ENCODE peak calls at places on chromosomes 1 and 21, in ten cellular contexts. Y is transverse colon; R is GM23248; Q is HCT116; U is CD8-positive, alpha-beta memory T cell; I is mammary epithelial cell; G is A549; M is left lung; S is sigmoid colon; J is upper lobe of right lung. W is an unnamed sample.

GRCh38 chr1:151128800-151129199 is 17.6 kb downstream of the SEMA6C start:
- DNase-seq in Y (no peak), R (no peak), Q (no peak), U (no peak), I (no peak), G (no peak), M (no peak), S (no peak), J (no peak), W (no peak)

GRCh38 chr1:202349263-202349928 is 897 bp downstream of the PPP1R12B start:
- DNase-seq in Y (peak; percentile 12), R (peak; percentile 78), Q (no peak), U (no peak), I (peak; percentile 7), G (no peak), M (no peak), S (no peak), J (no peak), W (no peak)

GRCh38 chr1:183622884-183623785 is 12.4 kb downstream of the ARPC5 start:
- DNase-seq in Y (peak; percentile 61), R (peak; percentile 82), Q (peak; percentile 51), U (peak; percentile 55), I (peak; percentile 62), G (peak; percentile 43), M (peak; percentile 54), S (no peak), J (no peak), W (peak; percentile 55)

GRCh38 chr1:29547300-29547699 is 311.0 kb downstream of the PTPRU start:
- DNase-seq in Y (no peak), R (no peak), Q (no peak), U (no peak), I (no peak), G (no peak), M (no peak), S (peak; percentile 24), J (no peak), W (no peak)

GRCh38 chr1:36486436-36487335 is 4.0 kb upstream of the CSF3R start:
- DNase-seq in Y (peak; percentile 43), R (no peak), Q (no peak), U (no peak), I (no peak), G (peak; percentile 28), M (peak; percentile 91), S (peak; percentile 77), J (peak; percentile 94), W (peak; percentile 44)

GRCh38 chr1:22936681-22937080 is 36.0 kb downstream of the LACTBL1 start:
- DNase-seq in Y (no peak), R (no peak), Q (no peak), U (no peak), I (no peak), G (no peak), M (no peak), S (no peak), J (peak; percentile 22), W (no peak)

GRCh38 chr1:115660151-115660550 is 18.4 kb downstream of the VANGL1 start:
- DNase-seq in Y (no peak), R (no peak), Q (no peak), U (no peak), I (no peak), G (no peak), M (no peak), S (no peak), J (no peak), W (no peak)

GRCh38 chr1:110060034-110060661 is 10.3 kb downstream of the ALX3 start:
- DNase-seq in Y (peak; percentile 59), R (peak; percentile 38), Q (no peak), U (peak; percentile 82), I (no peak), G (peak; percentile 29), M (no peak), S (no peak), J (peak; percentile 83), W (no peak)

GRCh38 chr21:8991088-8991907 is 1530.1 kb upstream of the TPTE start:
- DNase-seq in Y (no peak), R (no peak), Q (no peak), U (no peak), I (no peak), G (no peak), M (no peak), S (peak; percentile 60), J (no peak), W (no peak)

GRCh38 chr21:8993284-8993942 is 1528.0 kb upstream of the TPTE start:
- DNase-seq in Y (no peak), R (no peak), Q (no peak), U (no peak), I (no peak), G (no peak), M (no peak), S (no peak), J (no peak), W (no peak)

GRCh38 chr21:8990326-8991087 is 1530.9 kb upstream of the TPTE start:
- DNase-seq in Y (no peak), R (no peak), Q (no peak), U (no peak), I (no peak), G (no peak), M (no peak), S (peak; percentile 54), J (no peak), W (no peak)

GRCh38 chr21:8993943-8994639 is 1527.3 kb upstream of the TPTE start:
- DNase-seq in Y (no peak), R (no peak), Q (no peak), U (no peak), I (no peak), G (no peak), M (no peak), S (no peak), J (no peak), W (no peak)

DNA sequence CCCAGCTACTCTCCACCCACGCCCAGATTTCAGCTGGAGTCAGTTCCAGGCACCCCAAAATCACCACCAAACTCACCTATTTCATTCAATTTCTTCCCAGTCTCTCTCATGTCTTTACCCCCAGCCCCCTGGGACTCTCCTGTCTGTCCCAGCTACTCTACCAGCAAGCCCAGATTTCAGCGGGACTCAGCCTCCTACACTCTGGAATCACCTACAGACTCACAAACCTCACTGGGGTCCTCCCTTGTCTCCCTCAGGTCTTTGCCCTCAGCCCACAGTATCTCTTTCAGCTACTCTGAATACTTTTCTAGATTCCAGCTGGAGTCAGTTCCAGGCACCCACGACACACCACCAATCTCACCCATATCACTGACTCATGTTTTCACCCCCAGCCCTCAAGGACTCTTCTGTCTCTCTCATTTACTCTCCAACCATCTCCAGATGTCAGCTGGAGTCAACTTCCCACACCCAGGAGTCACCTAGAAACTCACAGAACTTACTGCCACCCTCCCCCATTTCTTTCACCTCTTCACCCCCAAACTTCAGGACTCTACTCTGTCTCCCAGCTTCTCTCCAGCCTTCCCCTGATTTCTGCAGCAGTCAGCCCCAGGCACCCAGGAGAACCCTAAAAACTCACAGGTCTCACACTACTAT is 1529.3 kb upstream of the TPTE start:
- DNase-seq in Y (no peak), R (no peak), Q (no peak), U (no peak), I (no peak), G (no peak), M (no peak), S (peak; percentile 53), J (no peak), W (no peak)
- H3K9me3 ChIP-seq in Y (peaks cover 14% of the 10 kb centered on the region), R (no peaks in the 10 kb centered on the region), Q (peaks cover 11% of the 10 kb centered on the region), U (no peaks in the 10 kb centered on the region), I (peaks cover 54% of the 10 kb centered on the region), G (no peaks in the 10 kb centered on the region), M (peaks cover 63% of the 10 kb centered on the region), S (peaks cover 18% of the 10 kb centered on the region), J (no peaks in the 10 kb centered on the region), W (no peaks in the 10 kb centered on the region)

GRCh38 chr1:90990779-90991178 is 31.1 kb downstream of the ZNF644 start:
- DNase-seq in Y (no peak), R (no peak), Q (no peak), U (no peak), I (no peak), G (no peak), M (no peak), S (no peak), J (no peak), W (no peak)

GRCh38 chr1:90986954-90987353 is 34.9 kb downstream of the ZNF644 start:
- DNase-seq in Y (no peak), R (no peak), Q (no peak), U (no peak), I (no peak), G (no peak), M (no peak), S (no peak), J (no peak), W (no peak)

GRCh38 chr1:90987860-90988259 is 34.0 kb downstream of the ZNF644 start:
- DNase-seq in Y (no peak), R (no peak), Q (no peak), U (no peak), I (no peak), G (no peak), M (no peak), S (no peak), J (no peak), W (no peak)

GRCh38 chr1:90989990-90990389 is 31.8 kb downstream of the ZNF644 start:
- DNase-seq in Y (no peak), R (no peak), Q (no peak), U (no peak), I (no peak), G (no peak), M (no peak), S (no peak), J (no peak), W (no peak)

DNA sequence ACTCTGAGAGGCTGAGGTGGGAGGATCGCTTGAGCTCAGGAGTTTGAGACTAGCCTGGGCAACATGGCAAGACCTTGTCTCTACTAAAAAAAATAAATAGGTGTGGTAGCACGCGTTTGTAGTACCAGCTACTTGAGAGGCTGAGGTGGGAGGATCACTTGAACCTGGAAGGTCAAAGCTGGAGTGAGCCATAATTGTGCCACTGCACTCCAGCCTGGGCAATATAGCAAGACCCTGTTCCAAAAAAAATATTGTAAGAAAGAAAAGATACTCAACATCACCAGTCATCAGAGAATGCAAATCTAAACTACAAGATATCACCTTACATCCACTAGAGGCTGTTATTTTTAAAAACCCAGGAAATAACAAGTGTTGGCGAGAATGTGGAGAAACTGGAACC is 32.5 kb downstream of the ZNF644 start:
- DNase-seq in Y (no peak), R (no peak), Q (no peak), U (no peak), I (no peak), G (no peak), M (no peak), S (no peak), J (no peak), W (no peak)
- H3K9me3 ChIP-seq in Y (peaks cover 10% of the 10 kb centered on the region), R (no peaks in the 10 kb centered on the region), Q (no peaks in the 10 kb centered on the region), U (no peaks in the 10 kb centered on the region), I (no peaks in the 10 kb centered on the region), G (peaks cover 6% of the 10 kb centered on the region), M (peaks cover 9% of the 10 kb centered on the region), S (no peaks in the 10 kb centered on the region), J (peaks cover 6% of the 10 kb centered on the region), W (no peaks in the 10 kb centered on the region)

DNA sequence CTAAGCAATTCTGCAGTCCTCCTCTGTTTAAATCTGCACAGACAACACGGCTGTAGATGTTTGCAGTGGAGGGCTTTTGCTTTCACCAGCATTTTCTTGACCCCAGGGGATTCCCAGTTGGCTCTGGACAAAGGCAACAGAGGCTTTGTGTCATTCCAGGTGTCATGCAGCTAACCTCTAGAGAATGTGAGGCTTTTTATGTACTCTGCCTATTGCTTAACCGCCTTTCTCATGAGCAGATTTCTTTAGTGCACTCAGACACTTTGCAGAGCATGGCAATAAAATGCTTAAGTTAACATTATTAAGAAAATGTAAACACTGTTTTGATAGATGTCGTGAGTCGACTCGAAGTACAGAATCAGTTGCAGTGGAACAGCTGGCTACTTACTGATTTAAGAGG is 783.2 kb upstream of the NEGR1 start:
- DNase-seq in Y (no peak), R (no peak), Q (no peak), U (no peak), I (no peak), G (no peak), M (no peak), S (no peak), J (no peak), W (no peak)
- H3K9me3 ChIP-seq in Y (peaks cover 3% of the 10 kb centered on the region), R (no peaks in the 10 kb centered on the region), Q (peaks cover 14% of the 10 kb centered on the region), U (no peaks in the 10 kb centered on the region), I (no peaks in the 10 kb centered on the region), G (no peaks in the 10 kb centered on the region), M (peaks cover 10% of the 10 kb centered on the region), S (no peaks in the 10 kb centered on the region), J (no peaks in the 10 kb centered on the region), W (no peaks in the 10 kb centered on the region)

GRCh38 chr21:8992731-8993174 is 1528.6 kb upstream of the TPTE start:
- DNase-seq in Y (no peak), R (no peak), Q (no peak), U (no peak), I (no peak), G (no peak), M (no peak), S (peak; percentile 65), J (no peak), W (no peak)
- H3K9me3 ChIP-seq in Y (peaks cover 14% of the 10 kb centered on the region), R (no peaks in the 10 kb centered on the region), Q (peaks cover 11% of the 10 kb centered on the region), U (no peaks in the 10 kb centered on the region), I (peaks cover 54% of the 10 kb centered on the region), G (no peaks in the 10 kb centered on the region), M (peaks cover 63% of the 10 kb centered on the region), S (peaks cover 18% of the 10 kb centered on the region), J (no peaks in the 10 kb centered on the region), W (no peaks in the 10 kb centered on the region)